ENCODE peak calls at places on chromosomes 2 and 18, in four cellular contexts. V, M, O and X are unnamed samples.

GRCh38 chr2:229152784-229153183 is 118.3 kb downstream of the PID1 start:
- DNase-seq in V (no peak), M (no peak), O (no peak), X (no peak)

GRCh38 chr2:165462433-165462832 is 7.1 kb upstream of the CSRNP3 start:
- DNase-seq in M (no peak), V (no peak), O (no peak), X (peak)

GRCh38 chr2:190863946-190864345 is 16.7 kb upstream of the GLS start:
- DNase-seq in O (no peak), V (no peak), M (no peak), X (no peak)

GRCh38 chr2:239393941-239394340 is 6.9 kb downstream of the HDAC4 start:
- DNase-seq in V (no peak), M (no peak), O (no peak), X (no peak)

GRCh38 chr18:9516437-9517064 is 41.2 kb downstream of the RALBP1 start:
- DNase-seq in O (no peak), M (no peak), V (peak), X (peak)

GRCh38 chr2:18749912-18750526 is 160.7 kb upstream of the NT5C1B start:
- DNase-seq in O (peak), M (peak), V (peak), X (peak)

GRCh38 chr2:100018794-100019193 is 123.6 kb downstream of the AFF3 start:
- DNase-seq in V (peak), O (no peak), M (no peak), X (no peak)

GRCh38 chr2:26922638-26923466 is 47.6 kb upstream of the MAPRE3 start:
- DNase-seq in V (no peak), M (peak), O (peak), X (peak)

GRCh38 chr2:215828528-215829184 is 184.7 kb downstream of the MREG start:
- DNase-seq in V (peak), O (peak), M (peak), X (peak)

GRCh38 chr2:205524656-205525055 is 157.6 kb upstream of the NRP2 start:
- DNase-seq in M (no peak), V (no peak), O (peak), X (no peak)

GRCh38 chr2:63008838-63009237 is 41.8 kb upstream of the OTX1 start:
- DNase-seq in O (no peak), M (no peak), V (no peak), X (no peak)

GRCh38 chr2:69509011-69509749 is 71.9 kb upstream of the NFU1 start:
- DNase-seq in O (no peak), M (no peak), V (no peak), X (no peak)

GRCh38 chr2:238456966-238457926 is 30.5 kb downstream of the ASB1 start:
- DNase-seq in O (no peak), M (no peak), V (no peak), X (no peak)

GRCh38 chr2:203721770-203722169 is 15.3 kb downstream of the CD28 start:
- DNase-seq in M (no peak), V (no peak), O (no peak), X (no peak)

GRCh38 chr2:117691980-117692379 is 122.5 kb upstream of the DDX18 start:
- DNase-seq in V (no peak), M (no peak), O (no peak), X (no peak)

GRCh38 chr2:3322311-3322970 is 55.2 kb downstream of the EIPR1 start:
- DNase-seq in V (no peak), M (no peak), O (no peak), X (no peak)

GRCh38 chr18:2912357-2913299 is 65.8 kb downstream of the EMILIN2 start:
- DNase-seq in O (no peak), M (no peak), V (no peak), X (no peak)

GRCh38 chr2:123715467-123715982 is 309.6 kb upstream of the CNTNAP5 start:
- DNase-seq in M (no peak), V (no peak), O (no peak), X (no peak)